ENCODE peak calls at places on chromosomes 7 and 10, in ten cellular contexts. P is Daoy; R is activated CD8-positive, alpha-beta memory T cell treated with anti-CD3 and anti-CD28 coated beads for 48 hours; B is activated naive CD4-positive, alpha-beta T cell treated with anti-CD3 and anti-CD28 coated beads for 36 hours; O is brain microvascular endothelial cell; N is K562; L is GM13976; J is midbrain; D is activated CD4-positive, alpha-beta memory T cell treated with anti-CD3 and anti-CD28 coated beads for 36 hours; C is foreskin fibroblast. A is an unnamed sample.

GRCh38 chr7:101817031-101817929 is at the start of gene CUX1:
- DNase-seq in N (peak), P (peak), B (peak), C (peak), L (peak), O (no peak), R (no peak), D (peak), J (no peak), A (no peak)

GRCh38 chr7:148697256-148697841 is 1.4 kb upstream of the CUL1 start:
- DNase-seq in J (no peak), D (peak), N (peak), P (peak), O (peak), B (peak), L (no peak), R (peak), C (peak), A (peak)

GRCh38 chr10:132489053-132489703 is 48.4 kb upstream of the INPP5A start:
- DNase-seq in D (no peak), C (peak), O (peak), R (no peak), J (no peak), N (no peak), P (peak), L (no peak), B (no peak), A (no peak)

GRCh38 chr10:132443998-132444876 is 47.2 kb downstream of the PWWP2B start:
- DNase-seq in O (no peak), L (no peak), P (no peak), J (no peak), B (peak), D (peak), R (no peak), C (no peak), N (peak), A (no peak)

GRCh38 chr10:34612446-34612845 is 202.7 kb downstream of the PARD3 start:
- DNase-seq in O (peak), P (peak), J (no peak), R (no peak), C (no peak), B (no peak), N (no peak), D (no peak), L (no peak), A (peak)

GRCh38 chr10:34758447-34758996 is 56.6 kb downstream of the PARD3 start:
- DNase-seq in C (peak), O (peak), D (no peak), P (peak), J (no peak), N (peak), B (no peak), L (no peak), R (no peak), A (peak)

GRCh38 chr10:3887885-3888476 is 103.0 kb upstream of the KLF6 start:
- DNase-seq in O (peak), B (peak), L (peak), C (peak), J (no peak), P (peak), N (no peak), R (no peak), D (peak), A (peak)

GRCh38 chr10:93071177-93071472 is 2.6 kb upstream of the CYP26A1 start:
- DNase-seq in C (no peak), J (no peak), L (no peak), N (peak), D (no peak), R (no peak), B (no peak), O (no peak), P (no peak), A (no peak)

GRCh38 chr10:46514431-46514861 is 42.0 kb downstream of the GPRIN2 start:
- DNase-seq in J (no peak), L (no peak), P (no peak), R (no peak), N (no peak), O (no peak), B (no peak), C (no peak), D (peak), A (no peak)

GRCh38 chr7:133344275-133344674 is 91.4 kb downstream of the EXOC4 start:
- DNase-seq in O (peak), P (no peak), L (no peak), R (no peak), C (peak), J (no peak), D (no peak), B (no peak), N (peak), A (peak)

GRCh38 chr7:27082171-27082570 is 13.6 kb downstream of the HOXA1 start:
- DNase-seq in L (no peak), N (no peak), C (no peak), J (no peak), O (no peak), P (no peak), R (no peak), D (no peak), B (no peak), A (no peak)

GRCh38 chr7:133771778-133772421 is 355.2 kb upstream of the LRGUK start:
- DNase-seq in B (no peak), J (no peak), R (no peak), O (no peak), P (no peak), L (no peak), N (no peak), C (no peak), D (no peak), A (no peak)

GRCh38 chr7:151247611-151248176 is 800 bp downstream of the SMARCD3 start:
- DNase-seq in R (no peak), J (no peak), L (no peak), D (no peak), B (no peak), P (peak), N (peak), C (peak), O (no peak), A (no peak)

GRCh38 chr7:53035499-53036412 is at the start of gene POM121L12:
- DNase-seq in N (no peak), D (no peak), L (no peak), P (no peak), C (no peak), J (no peak), R (no peak), O (no peak), B (no peak), A (no peak)

GRCh38 chr7:122143751-122144711 is at the start of gene AASS:
- DNase-seq in P (peak), N (peak), R (peak), L (peak), D (peak), O (peak), B (peak), J (peak), C (peak), A (peak)

GRCh38 chr7:22387583-22387982 is 30.6 kb upstream of the RAPGEF5 start:
- DNase-seq in J (no peak), D (no peak), P (peak), R (no peak), B (no peak), L (no peak), N (no peak), O (peak), C (peak), A (peak)

GRCh38 chr10:43706166-43706565 is 57.5 kb upstream of the ZNF32 start:
- DNase-seq in R (no peak), O (no peak), L (no peak), J (no peak), C (no peak), N (no peak), B (no peak), P (no peak), D (no peak), A (no peak)

GRCh38 chr7:134954197-134955082 is 31.9 kb upstream of the AGBL3 start:
- DNase-seq in C (peak), D (no peak), J (peak), O (no peak), R (no peak), B (no peak), L (peak), P (peak), N (peak), A (no peak)

GRCh38 chr7:82249979-82250378 is 193.6 kb downstream of the CACNA2D1 start:
- DNase-seq in C (peak), J (no peak), R (no peak), B (no peak), P (no peak), N (no peak), L (no peak), D (no peak), O (no peak), A (no peak)

GRCh38 chr10:29248987-29249386 is 39.9 kb upstream of the LYZL1 start:
- DNase-seq in O (no peak), L (no peak), R (no peak), N (no peak), J (no peak), C (no peak), P (no peak), B (no peak), D (no peak), A (no peak)

GRCh38 chr7:142790565-142790964 is 19.8 kb downstream of the PRSS2 start:
- DNase-seq in D (no peak), R (no peak), P (no peak), J (no peak), L (no peak), N (peak), B (no peak), O (no peak), C (peak), A (no peak)

GRCh38 chr7:107660381-107661080 is at the start of gene SLC26A4:
- DNase-seq in O (no peak), D (peak), J (no peak), P (peak), B (peak), R (peak), N (no peak), C (peak), L (peak), A (no peak)

GRCh38 chr10:93758911-93759410 is 1.2 kb downstream of the LGI1 start:
- DNase-seq in J (no peak), O (no peak), B (no peak), D (no peak), C (peak), N (no peak), L (no peak), R (no peak), P (no peak), A (no peak)

GRCh38 chr10:52283174-52283573 is 30.9 kb upstream of the DKK1 start:
- DNase-seq in J (no peak), C (peak), D (no peak), P (no peak), R (no peak), N (no peak), O (peak), B (no peak), L (no peak), A (no peak)

GRCh38 chr7:140402178-140402835 is 1.6 kb upstream of the RAB19 start:
- DNase-seq in P (peak), O (peak), C (peak), D (no peak), B (no peak), L (no peak), J (no peak), N (no peak), R (no peak), A (peak)

A was measured in HFFc6.